ENCODE peak calls at places on chromosomes 2 and 18, in four cellular contexts. C is K562, K is SK-N-SH, H is Panc1. Y is an unnamed sample.

GRCh38 chr2:126715111-126715510 is 59.2 kb downstream of the GYPC start:
- DNase-seq in C (no peak), K (no peak), H (no peak), Y (no peak)

GRCh38 chr2:209960676-209961630 is 41.5 kb upstream of the RPE start:
- DNase-seq in C (peak; percentile 18), K (peak; percentile 48), H (no peak), Y (no peak)

GRCh38 chr2:128440087-128440665 is 121.5 kb upstream of the HS6ST1 start:
- DNase-seq in C (no peak), K (no peak), H (no peak), Y (no peak)

GRCh38 chr2:24362253-24362652 is 1.9 kb upstream of the ITSN2 start:
- DNase-seq in C (no peak), K (no peak), H (no peak), Y (no peak)

GRCh38 chr2:217740178-217740577 is 262.6 kb downstream of the TNS1 start:
- DNase-seq in C (no peak), K (no peak), H (no peak), Y (no peak)

GRCh38 chr2:101356486-101356885 is 30.8 kb downstream of the CREG2 start:
- DNase-seq in C (no peak), K (no peak), H (no peak), Y (no peak)

GRCh38 chr2:151760139-151760650 is 25.9 kb upstream of the NEB start:
- DNase-seq in C (peak; percentile 71), K (no peak), H (no peak), Y (no peak)

GRCh38 chr18:28041366-28041765 is 135.6 kb downstream of the CDH2 start:
- DNase-seq in C (no peak), K (peak; percentile 22), H (no peak), Y (no peak)

GRCh38 chr2:112542974-112543760 is 902 bp downstream of the POLR1B start:
- DNase-seq in C (no peak), K (peak; percentile 39), H (peak; percentile 12), Y (no peak)

GRCh38 chr2:229235136-229235914 is 35.8 kb downstream of the PID1 start:
- DNase-seq in C (no peak), K (no peak), H (no peak), Y (no peak)

GRCh38 chr2:122539311-122539710 is 783.9 kb downstream of the TSN start:
- DNase-seq in C (no peak), K (no peak), H (no peak), Y (no peak)

GRCh38 chr18:45056907-45057306 is 376.2 kb downstream of the SETBP1 start:
- DNase-seq in C (no peak), K (no peak), H (no peak), Y (no peak)

GRCh38 chr18:74914052-74914591 is 294.8 kb downstream of the PTGR3 start:
- DNase-seq in C (no peak), K (no peak), H (no peak), Y (no peak)

GRCh38 chr2:53452957-53453748 is 314.5 kb upstream of the CHAC2 start:
- DNase-seq in C (no peak), K (no peak), H (no peak), Y (no peak)
- TF ChIP-seq SIN3A in C (no peak), K (no peak), H (no peak), Y (no peak)

DNA sequence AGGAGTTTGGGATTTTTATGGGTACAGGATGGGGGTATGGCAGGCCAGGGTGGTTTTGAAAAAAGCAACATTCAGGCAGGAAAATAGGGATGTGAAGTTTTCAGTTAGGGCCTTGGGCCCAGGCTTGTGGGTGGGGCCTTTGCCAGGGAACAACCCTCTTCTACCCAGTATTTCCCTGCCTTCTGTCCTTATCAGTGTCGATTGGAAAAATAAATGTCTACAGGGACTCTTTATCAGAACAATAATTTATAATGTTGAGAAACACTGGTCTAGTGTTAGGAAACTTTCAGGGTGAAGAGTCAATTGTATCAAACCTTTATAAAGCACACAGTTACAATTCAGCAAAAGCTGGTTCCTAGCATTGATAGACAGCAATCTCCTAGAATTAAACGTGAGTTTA is 214.1 kb upstream of the NABP1 start:
- DNase-seq in C (no peak), K (no peak), H (no peak), Y (no peak)
- TF ChIP-seq SIN3A in C (no peak), K (no peak), H (no peak), Y (no peak)

GRCh38 chr2:120641366-120641771 is 94.3 kb upstream of the GLI2 start:
- DNase-seq in C (no peak), K (no peak), H (no peak), Y (no peak)
- TF ChIP-seq SIN3A in C (no peak), K (no peak), H (no peak), Y (no peak)

GRCh38 chr2:218979846-218980738 is 4.9 kb downstream of the FEV start:
- DNase-seq in C (peak; percentile 74), K (peak; percentile 88), H (peak; percentile 54), Y (peak; percentile 24)
- TF ChIP-seq SIN3A in C (no peak), K (no peak), H (no peak), Y (no peak)

DNA sequence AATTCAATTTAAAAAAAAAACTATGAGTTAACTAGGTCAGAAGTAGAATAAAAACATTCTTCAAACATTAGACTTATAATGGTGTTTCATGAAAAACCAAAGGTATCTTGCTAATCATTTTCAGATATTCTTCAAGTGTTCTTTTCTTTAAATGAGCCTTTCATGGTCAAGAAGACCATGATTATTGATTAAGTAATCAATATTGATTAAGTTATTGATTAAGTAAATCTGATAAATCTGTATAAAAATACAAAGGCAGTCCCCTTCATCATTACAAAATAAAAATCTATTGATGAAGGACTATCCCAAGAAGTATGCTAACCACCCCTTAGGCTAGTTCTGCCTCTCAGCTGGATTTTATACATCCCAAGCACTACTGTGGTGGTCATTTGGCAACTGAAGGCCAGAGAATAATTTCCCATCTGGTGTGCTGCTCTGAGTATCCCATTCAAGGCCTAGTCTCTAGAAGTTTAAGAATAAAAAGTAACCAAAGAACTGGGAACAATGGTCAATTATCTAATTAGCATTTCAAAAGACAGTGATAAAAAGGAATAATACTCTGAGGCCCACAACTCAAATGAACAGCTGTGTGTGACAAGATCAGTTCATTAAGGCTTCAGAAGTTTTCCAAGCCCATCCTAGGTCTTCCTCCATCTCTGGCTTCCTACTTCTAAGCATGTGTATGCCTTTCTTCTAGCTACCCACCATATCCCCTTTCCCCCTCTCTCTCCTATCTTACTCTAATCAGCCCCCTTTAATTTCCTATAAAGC is 63.5 kb downstream of the TCF4 start:
- DNase-seq in C (no peak), K (no peak), H (no peak), Y (no peak)
- TF ChIP-seq SIN3A in C (no peak), K (no peak), H (no peak), Y (no peak)

DNA sequence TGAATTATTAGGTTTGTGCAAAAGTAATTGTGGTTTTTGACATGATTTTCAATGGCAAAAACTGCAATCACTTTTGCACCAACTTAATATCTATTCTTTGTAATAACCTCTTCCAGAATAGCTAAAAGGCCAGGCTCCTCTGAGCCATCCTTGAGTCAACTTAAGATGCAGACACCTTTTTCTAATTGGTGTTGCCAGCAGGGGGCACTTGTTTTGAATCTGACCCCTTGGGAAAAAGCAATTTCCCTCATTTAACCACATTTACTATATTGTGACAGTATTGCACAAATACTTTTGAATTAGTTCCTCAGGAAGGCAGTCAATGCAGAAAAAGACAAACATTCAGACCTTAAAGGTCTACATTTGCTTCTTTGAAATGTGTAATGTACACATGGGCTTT is 78.6 kb upstream of the GALNT5 start:
- DNase-seq in C (peak; percentile 39), K (no peak), H (no peak), Y (no peak)
- TF ChIP-seq SIN3A in C (no peak), K (no peak), H (no peak), Y (no peak)

GRCh38 chr2:54656863-54657262 is 66.6 kb upstream of the EML6 start:
- DNase-seq in C (no peak), K (no peak), H (no peak), Y (no peak)

GRCh38 chr2:54660752-54661151 is 62.7 kb upstream of the EML6 start:
- DNase-seq in C (no peak), K (no peak), H (no peak), Y (no peak)

GRCh38 chr2:54655051-54655809 is 68.2 kb upstream of the EML6 start:
- DNase-seq in C (no peak), K (no peak), H (no peak), Y (no peak)

GRCh38 chr2:54658548-54659207 is 64.8 kb upstream of the EML6 start:
- DNase-seq in C (no peak), K (no peak), H (no peak), Y (no peak)

DNA sequence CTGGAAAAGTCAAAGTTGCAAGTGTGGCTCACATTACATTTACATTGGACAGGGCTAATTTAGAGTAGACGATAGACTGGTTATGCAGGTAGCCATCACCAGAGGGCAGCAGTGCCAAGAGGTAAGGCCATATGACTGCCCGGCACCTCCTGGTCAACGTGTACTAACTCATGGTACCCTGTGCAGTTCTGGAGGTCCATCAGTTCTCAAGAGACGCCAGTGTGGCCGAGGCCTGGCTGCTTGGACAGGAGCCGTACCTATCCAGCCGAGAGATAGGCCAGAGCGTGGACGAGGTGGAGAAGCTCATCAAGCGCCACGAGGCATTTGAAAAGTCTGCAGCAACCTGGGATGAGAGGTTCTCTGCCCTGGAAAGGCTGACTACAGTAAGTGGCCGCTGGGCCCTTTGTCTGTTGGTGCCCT is 65.8 kb upstream of the EML6 start:
- DNase-seq in C (peak; percentile 62), K (peak; percentile 67), H (peak; percentile 8), Y (no peak)
- TF ChIP-seq SIN3A in C (no peak), K (no peak), H (no peak), Y (no peak)

GRCh38 chr2:221553333-221553732 is 18.8 kb downstream of the EPHA4 start:
- DNase-seq in C (no peak), K (no peak), H (no peak), Y (no peak)
- TF ChIP-seq SIN3A in C (no peak), K (no peak), H (no peak), Y (no peak)